ENCODE peak calls at places on chromosomes 2 and 18, in ten cellular contexts. One of them, this sample, is unnamed.

GRCh38 chr2:26942543-26943295 is 27.7 kb upstream of the MAPRE3 start:
- DNase-seq in HTR-8/SVneo: peak; percentile 46
- DNase-seq in skeletal muscle cell: no peak
- DNase-seq in HEK293T: peak; percentile 84
- DNase-seq in stimulated activated CD4-positive, alpha-beta T cell treated with anti-CD3 and anti-CD28 coated beads, Interleukin-1b, Interleukin-23, amount 100 ng/mL, for 1 hour: no peak
- DNase-seq in aorta: peak; percentile 87
- DNase-seq in hippocampal formation: peak; percentile 38
- DNase-seq in OCI-LY7: peak; percentile 60
- DNase-seq in mesenchymal stem cell: peak; percentile 54
- DNase-seq in effector CD4-positive, alpha-beta T cell: peak; percentile 37
- DNase-seq in this sample: peak; percentile 51

GRCh38 chr2:178819992-178820391 is 12.8 kb upstream of the TTN start:
- DNase-seq in HTR-8/SVneo: no peak
- DNase-seq in skeletal muscle cell: no peak
- DNase-seq in HEK293T: no peak
- DNase-seq in stimulated activated CD4-positive, alpha-beta T cell treated with anti-CD3 and anti-CD28 coated beads, Interleukin-1b, Interleukin-23, amount 100 ng/mL, for 1 hour: no peak
- DNase-seq in aorta: no peak
- DNase-seq in hippocampal formation: no peak
- DNase-seq in OCI-LY7: no peak
- DNase-seq in mesenchymal stem cell: no peak
- DNase-seq in effector CD4-positive, alpha-beta T cell: no peak
- DNase-seq in this sample: no peak

GRCh38 chr2:26489213-26489850 is 11.4 kb upstream of the OTOF start:
- DNase-seq in HTR-8/SVneo: no peak
- DNase-seq in skeletal muscle cell: no peak
- DNase-seq in HEK293T: no peak
- DNase-seq in stimulated activated CD4-positive, alpha-beta T cell treated with anti-CD3 and anti-CD28 coated beads, Interleukin-1b, Interleukin-23, amount 100 ng/mL, for 1 hour: no peak
- DNase-seq in aorta: peak; percentile 57
- DNase-seq in hippocampal formation: no peak
- DNase-seq in OCI-LY7: no peak
- DNase-seq in mesenchymal stem cell: no peak
- DNase-seq in effector CD4-positive, alpha-beta T cell: no peak
- DNase-seq in this sample: no peak

GRCh38 chr18:55586841-55587240 is 1.2 kb downstream of the TCF4 start:
- DNase-seq in HTR-8/SVneo: no peak
- DNase-seq in skeletal muscle cell: no peak
- DNase-seq in HEK293T: no peak
- DNase-seq in stimulated activated CD4-positive, alpha-beta T cell treated with anti-CD3 and anti-CD28 coated beads, Interleukin-1b, Interleukin-23, amount 100 ng/mL, for 1 hour: no peak
- DNase-seq in aorta: no peak
- DNase-seq in hippocampal formation: no peak
- DNase-seq in OCI-LY7: peak; percentile 37
- DNase-seq in mesenchymal stem cell: peak; percentile 77
- DNase-seq in effector CD4-positive, alpha-beta T cell: no peak
- DNase-seq in this sample: no peak

GRCh38 chr2:62472321-62472720 is 33.7 kb downstream of the TMEM17 start:
- DNase-seq in HTR-8/SVneo: no peak
- DNase-seq in skeletal muscle cell: no peak
- DNase-seq in HEK293T: no peak
- DNase-seq in stimulated activated CD4-positive, alpha-beta T cell treated with anti-CD3 and anti-CD28 coated beads, Interleukin-1b, Interleukin-23, amount 100 ng/mL, for 1 hour: no peak
- DNase-seq in aorta: no peak
- DNase-seq in hippocampal formation: no peak
- DNase-seq in OCI-LY7: no peak
- DNase-seq in mesenchymal stem cell: no peak
- DNase-seq in effector CD4-positive, alpha-beta T cell: no peak
- DNase-seq in this sample: no peak

GRCh38 chr2:55148269-55148668 is 83.8 kb downstream of the CLHC1 start:
- DNase-seq in HTR-8/SVneo: peak; percentile 63
- DNase-seq in skeletal muscle cell: peak; percentile 64
- DNase-seq in HEK293T: no peak
- DNase-seq in stimulated activated CD4-positive, alpha-beta T cell treated with anti-CD3 and anti-CD28 coated beads, Interleukin-1b, Interleukin-23, amount 100 ng/mL, for 1 hour: no peak
- DNase-seq in aorta: no peak
- DNase-seq in hippocampal formation: no peak
- DNase-seq in OCI-LY7: no peak
- DNase-seq in mesenchymal stem cell: peak; percentile 84
- DNase-seq in effector CD4-positive, alpha-beta T cell: no peak
- DNase-seq in this sample: no peak

GRCh38 chr2:63699549-63699839 is 110.7 kb downstream of the MDH1 start:
- DNase-seq in HTR-8/SVneo: no peak
- DNase-seq in skeletal muscle cell: no peak
- DNase-seq in HEK293T: no peak
- DNase-seq in stimulated activated CD4-positive, alpha-beta T cell treated with anti-CD3 and anti-CD28 coated beads, Interleukin-1b, Interleukin-23, amount 100 ng/mL, for 1 hour: no peak
- DNase-seq in aorta: no peak
- DNase-seq in hippocampal formation: no peak
- DNase-seq in OCI-LY7: no peak
- DNase-seq in mesenchymal stem cell: no peak
- DNase-seq in effector CD4-positive, alpha-beta T cell: no peak
- DNase-seq in this sample: no peak

GRCh38 chr18:69455120-69455519 is 54.4 kb downstream of the DOK6 start:
- DNase-seq in HTR-8/SVneo: no peak
- DNase-seq in skeletal muscle cell: no peak
- DNase-seq in HEK293T: no peak
- DNase-seq in stimulated activated CD4-positive, alpha-beta T cell treated with anti-CD3 and anti-CD28 coated beads, Interleukin-1b, Interleukin-23, amount 100 ng/mL, for 1 hour: no peak
- DNase-seq in aorta: no peak
- DNase-seq in hippocampal formation: no peak
- DNase-seq in OCI-LY7: no peak
- DNase-seq in mesenchymal stem cell: peak; percentile 49
- DNase-seq in effector CD4-positive, alpha-beta T cell: no peak
- DNase-seq in this sample: no peak

GRCh38 chr2:192124576-192124975 is 70.2 kb downstream of the TMEFF2 start:
- DNase-seq in HTR-8/SVneo: no peak
- DNase-seq in skeletal muscle cell: no peak
- DNase-seq in HEK293T: no peak
- DNase-seq in stimulated activated CD4-positive, alpha-beta T cell treated with anti-CD3 and anti-CD28 coated beads, Interleukin-1b, Interleukin-23, amount 100 ng/mL, for 1 hour: no peak
- DNase-seq in aorta: no peak
- DNase-seq in hippocampal formation: no peak
- DNase-seq in OCI-LY7: no peak
- DNase-seq in mesenchymal stem cell: no peak
- DNase-seq in effector CD4-positive, alpha-beta T cell: no peak
- DNase-seq in this sample: no peak

GRCh38 chr18:36321636-36322407 is 24.3 kb downstream of the FHOD3 start:
- DNase-seq in HTR-8/SVneo: no peak
- DNase-seq in skeletal muscle cell: no peak
- DNase-seq in HEK293T: no peak
- DNase-seq in stimulated activated CD4-positive, alpha-beta T cell treated with anti-CD3 and anti-CD28 coated beads, Interleukin-1b, Interleukin-23, amount 100 ng/mL, for 1 hour: no peak
- DNase-seq in aorta: no peak
- DNase-seq in hippocampal formation: no peak
- DNase-seq in OCI-LY7: no peak
- DNase-seq in mesenchymal stem cell: no peak
- DNase-seq in effector CD4-positive, alpha-beta T cell: no peak
- DNase-seq in this sample: no peak

GRCh38 chr2:234863043-234863934 is 88.5 kb upstream of the SH3BP4 start:
- DNase-seq in HTR-8/SVneo: peak; percentile 82
- DNase-seq in skeletal muscle cell: no peak
- DNase-seq in HEK293T: no peak
- DNase-seq in stimulated activated CD4-positive, alpha-beta T cell treated with anti-CD3 and anti-CD28 coated beads, Interleukin-1b, Interleukin-23, amount 100 ng/mL, for 1 hour: no peak
- DNase-seq in aorta: no peak
- DNase-seq in hippocampal formation: peak; percentile 34
- DNase-seq in OCI-LY7: no peak
- DNase-seq in mesenchymal stem cell: peak; percentile 84
- DNase-seq in effector CD4-positive, alpha-beta T cell: no peak
- DNase-seq in this sample: no peak

GRCh38 chr2:200397785-200398184 is 91.3 kb downstream of the SPATS2L start:
- DNase-seq in HTR-8/SVneo: no peak
- DNase-seq in skeletal muscle cell: no peak
- DNase-seq in HEK293T: no peak
- DNase-seq in stimulated activated CD4-positive, alpha-beta T cell treated with anti-CD3 and anti-CD28 coated beads, Interleukin-1b, Interleukin-23, amount 100 ng/mL, for 1 hour: no peak
- DNase-seq in aorta: no peak
- DNase-seq in hippocampal formation: no peak
- DNase-seq in OCI-LY7: no peak
- DNase-seq in mesenchymal stem cell: peak; percentile 15
- DNase-seq in effector CD4-positive, alpha-beta T cell: no peak
- DNase-seq in this sample: no peak

GRCh38 chr18:11989966-11990380 is 8.7 kb downstream of the IMPA2 start:
- DNase-seq in HTR-8/SVneo: no peak
- DNase-seq in skeletal muscle cell: no peak
- DNase-seq in HEK293T: no peak
- DNase-seq in stimulated activated CD4-positive, alpha-beta T cell treated with anti-CD3 and anti-CD28 coated beads, Interleukin-1b, Interleukin-23, amount 100 ng/mL, for 1 hour: no peak
- DNase-seq in aorta: peak; percentile 63
- DNase-seq in hippocampal formation: no peak
- DNase-seq in OCI-LY7: no peak
- DNase-seq in mesenchymal stem cell: no peak
- DNase-seq in effector CD4-positive, alpha-beta T cell: no peak
- DNase-seq in this sample: no peak

GRCh38 chr18:11512096-11513030 is 97.0 kb upstream of the SLC35G4 start:
- DNase-seq in HTR-8/SVneo: no peak
- DNase-seq in skeletal muscle cell: no peak
- DNase-seq in HEK293T: no peak
- DNase-seq in stimulated activated CD4-positive, alpha-beta T cell treated with anti-CD3 and anti-CD28 coated beads, Interleukin-1b, Interleukin-23, amount 100 ng/mL, for 1 hour: no peak
- DNase-seq in aorta: no peak
- DNase-seq in hippocampal formation: no peak
- DNase-seq in OCI-LY7: peak; percentile 54
- DNase-seq in mesenchymal stem cell: no peak
- DNase-seq in effector CD4-positive, alpha-beta T cell: no peak
- DNase-seq in this sample: no peak

GRCh38 chr2:505931-506330 is 171.3 kb downstream of the TMEM18 start:
- DNase-seq in HTR-8/SVneo: no peak
- DNase-seq in skeletal muscle cell: no peak
- DNase-seq in HEK293T: no peak
- DNase-seq in stimulated activated CD4-positive, alpha-beta T cell treated with anti-CD3 and anti-CD28 coated beads, Interleukin-1b, Interleukin-23, amount 100 ng/mL, for 1 hour: no peak
- DNase-seq in aorta: no peak
- DNase-seq in hippocampal formation: no peak
- DNase-seq in OCI-LY7: no peak
- DNase-seq in mesenchymal stem cell: no peak
- DNase-seq in effector CD4-positive, alpha-beta T cell: no peak
- DNase-seq in this sample: no peak

GRCh38 chr2:44952143-44952805 is 10.8 kb downstream of the SIX3 start:
- DNase-seq in HTR-8/SVneo: no peak
- DNase-seq in skeletal muscle cell: no peak
- DNase-seq in HEK293T: peak; percentile 75
- DNase-seq in stimulated activated CD4-positive, alpha-beta T cell treated with anti-CD3 and anti-CD28 coated beads, Interleukin-1b, Interleukin-23, amount 100 ng/mL, for 1 hour: no peak
- DNase-seq in aorta: no peak
- DNase-seq in hippocampal formation: peak; percentile 25
- DNase-seq in OCI-LY7: peak; percentile 26
- DNase-seq in mesenchymal stem cell: peak; percentile 65
- DNase-seq in effector CD4-positive, alpha-beta T cell: no peak
- DNase-seq in this sample: no peak

GRCh38 chr2:75276093-75277055 is 77.1 kb upstream of the TACR1 start:
- DNase-seq in HTR-8/SVneo: peak; percentile 13
- DNase-seq in skeletal muscle cell: peak; percentile 8
- DNase-seq in HEK293T: no peak
- DNase-seq in stimulated activated CD4-positive, alpha-beta T cell treated with anti-CD3 and anti-CD28 coated beads, Interleukin-1b, Interleukin-23, amount 100 ng/mL, for 1 hour: no peak
- DNase-seq in aorta: no peak
- DNase-seq in hippocampal formation: no peak
- DNase-seq in OCI-LY7: no peak
- DNase-seq in mesenchymal stem cell: peak; percentile 37
- DNase-seq in effector CD4-positive, alpha-beta T cell: no peak
- DNase-seq in this sample: no peak

GRCh38 chr2:189217546-189217945 is 38.0 kb upstream of the COL5A2 start:
- DNase-seq in HTR-8/SVneo: no peak
- DNase-seq in skeletal muscle cell: no peak
- DNase-seq in HEK293T: peak; percentile 9
- DNase-seq in stimulated activated CD4-positive, alpha-beta T cell treated with anti-CD3 and anti-CD28 coated beads, Interleukin-1b, Interleukin-23, amount 100 ng/mL, for 1 hour: no peak
- DNase-seq in aorta: no peak
- DNase-seq in hippocampal formation: no peak
- DNase-seq in OCI-LY7: no peak
- DNase-seq in mesenchymal stem cell: peak; percentile 90
- DNase-seq in effector CD4-positive, alpha-beta T cell: no peak
- DNase-seq in this sample: no peak

GRCh38 chr18:46622999-46623398 is 34.0 kb downstream of the LOXHD1 start:
- DNase-seq in HTR-8/SVneo: no peak
- DNase-seq in skeletal muscle cell: no peak
- DNase-seq in HEK293T: no peak
- DNase-seq in stimulated activated CD4-positive, alpha-beta T cell treated with anti-CD3 and anti-CD28 coated beads, Interleukin-1b, Interleukin-23, amount 100 ng/mL, for 1 hour: no peak
- DNase-seq in aorta: no peak
- DNase-seq in hippocampal formation: no peak
- DNase-seq in OCI-LY7: peak; percentile 0
- DNase-seq in mesenchymal stem cell: peak; percentile 6
- DNase-seq in effector CD4-positive, alpha-beta T cell: no peak
- DNase-seq in this sample: no peak

GRCh38 chr2:128309341-128310093 is 9.2 kb downstream of the HS6ST1 start:
- DNase-seq in HTR-8/SVneo: no peak
- DNase-seq in skeletal muscle cell: no peak
- DNase-seq in HEK293T: no peak
- DNase-seq in stimulated activated CD4-positive, alpha-beta T cell treated with anti-CD3 and anti-CD28 coated beads, Interleukin-1b, Interleukin-23, amount 100 ng/mL, for 1 hour: no peak
- DNase-seq in aorta: peak; percentile 70
- DNase-seq in hippocampal formation: peak; percentile 41
- DNase-seq in OCI-LY7: no peak
- DNase-seq in mesenchymal stem cell: peak; percentile 87
- DNase-seq in effector CD4-positive, alpha-beta T cell: no peak
- DNase-seq in this sample: no peak

GRCh38 chr18:8808001-8808400 is 102.6 kb downstream of the MTCL1 start:
- DNase-seq in HTR-8/SVneo: no peak
- DNase-seq in skeletal muscle cell: no peak
- DNase-seq in HEK293T: no peak
- DNase-seq in stimulated activated CD4-positive, alpha-beta T cell treated with anti-CD3 and anti-CD28 coated beads, Interleukin-1b, Interleukin-23, amount 100 ng/mL, for 1 hour: no peak
- DNase-seq in aorta: no peak
- DNase-seq in hippocampal formation: no peak
- DNase-seq in OCI-LY7: no peak
- DNase-seq in mesenchymal stem cell: peak; percentile 59
- DNase-seq in effector CD4-positive, alpha-beta T cell: no peak
- DNase-seq in this sample: no peak

GRCh38 chr2:127174176-127174575 is 45.9 kb downstream of the CYP27C1 start:
- DNase-seq in HTR-8/SVneo: peak; percentile 59
- DNase-seq in skeletal muscle cell: no peak
- DNase-seq in HEK293T: peak; percentile 43
- DNase-seq in stimulated activated CD4-positive, alpha-beta T cell treated with anti-CD3 and anti-CD28 coated beads, Interleukin-1b, Interleukin-23, amount 100 ng/mL, for 1 hour: no peak
- DNase-seq in aorta: no peak
- DNase-seq in hippocampal formation: no peak
- DNase-seq in OCI-LY7: no peak
- DNase-seq in mesenchymal stem cell: peak; percentile 46
- DNase-seq in effector CD4-positive, alpha-beta T cell: no peak
- DNase-seq in this sample: no peak

GRCh38 chr2:230900336-230900995 is 24.6 kb downstream of the GPR55 start:
- DNase-seq in HTR-8/SVneo: no peak
- DNase-seq in skeletal muscle cell: no peak
- DNase-seq in HEK293T: no peak
- DNase-seq in stimulated activated CD4-positive, alpha-beta T cell treated with anti-CD3 and anti-CD28 coated beads, Interleukin-1b, Interleukin-23, amount 100 ng/mL, for 1 hour: no peak
- DNase-seq in aorta: peak; percentile 50
- DNase-seq in hippocampal formation: no peak
- DNase-seq in OCI-LY7: no peak
- DNase-seq in mesenchymal stem cell: no peak
- DNase-seq in effector CD4-positive, alpha-beta T cell: no peak
- DNase-seq in this sample: no peak

GRCh38 chr2:209476367-209477191 is 52.7 kb downstream of the MAP2 start:
- DNase-seq in HTR-8/SVneo: no peak
- DNase-seq in skeletal muscle cell: peak; percentile 86
- DNase-seq in HEK293T: peak; percentile 37
- DNase-seq in stimulated activated CD4-positive, alpha-beta T cell treated with anti-CD3 and anti-CD28 coated beads, Interleukin-1b, Interleukin-23, amount 100 ng/mL, for 1 hour: no peak
- DNase-seq in aorta: no peak
- DNase-seq in hippocampal formation: no peak
- DNase-seq in OCI-LY7: no peak
- DNase-seq in mesenchymal stem cell: peak; percentile 34
- DNase-seq in effector CD4-positive, alpha-beta T cell: no peak
- DNase-seq in this sample: no peak

GRCh38 chr2:1867141-1867540 is 122.8 kb upstream of the PXDN start:
- DNase-seq in HTR-8/SVneo: no peak
- DNase-seq in skeletal muscle cell: no peak
- DNase-seq in HEK293T: no peak
- DNase-seq in stimulated activated CD4-positive, alpha-beta T cell treated with anti-CD3 and anti-CD28 coated beads, Interleukin-1b, Interleukin-23, amount 100 ng/mL, for 1 hour: no peak
- DNase-seq in aorta: no peak
- DNase-seq in hippocampal formation: no peak
- DNase-seq in OCI-LY7: no peak
- DNase-seq in mesenchymal stem cell: no peak
- DNase-seq in effector CD4-positive, alpha-beta T cell: no peak
- DNase-seq in this sample: no peak

GRCh38 chr2:225207471-225207870 is 165.2 kb upstream of the DOCK10 start:
- DNase-seq in HTR-8/SVneo: no peak
- DNase-seq in skeletal muscle cell: no peak
- DNase-seq in HEK293T: no peak
- DNase-seq in stimulated activated CD4-positive, alpha-beta T cell treated with anti-CD3 and anti-CD28 coated beads, Interleukin-1b, Interleukin-23, amount 100 ng/mL, for 1 hour: no peak
- DNase-seq in aorta: no peak
- DNase-seq in hippocampal formation: no peak
- DNase-seq in OCI-LY7: no peak
- DNase-seq in mesenchymal stem cell: no peak
- DNase-seq in effector CD4-positive, alpha-beta T cell: no peak
- DNase-seq in this sample: no peak

GRCh38 chr18:37470986-37471385 is 94.6 kb downstream of the CELF4 start:
- DNase-seq in HTR-8/SVneo: no peak
- DNase-seq in skeletal muscle cell: no peak
- DNase-seq in HEK293T: no peak
- DNase-seq in stimulated activated CD4-positive, alpha-beta T cell treated with anti-CD3 and anti-CD28 coated beads, Interleukin-1b, Interleukin-23, amount 100 ng/mL, for 1 hour: no peak
- DNase-seq in aorta: no peak
- DNase-seq in hippocampal formation: no peak
- DNase-seq in OCI-LY7: no peak
- DNase-seq in mesenchymal stem cell: no peak
- DNase-seq in effector CD4-positive, alpha-beta T cell: no peak
- DNase-seq in this sample: no peak

GRCh38 chr2:64876137-64876647 is 113.0 kb upstream of the SLC1A4 start:
- DNase-seq in HTR-8/SVneo: peak; percentile 79
- DNase-seq in skeletal muscle cell: peak; percentile 78
- DNase-seq in HEK293T: no peak
- DNase-seq in stimulated activated CD4-positive, alpha-beta T cell treated with anti-CD3 and anti-CD28 coated beads, Interleukin-1b, Interleukin-23, amount 100 ng/mL, for 1 hour: no peak
- DNase-seq in aorta: no peak
- DNase-seq in hippocampal formation: no peak
- DNase-seq in OCI-LY7: no peak
- DNase-seq in mesenchymal stem cell: peak; percentile 91
- DNase-seq in effector CD4-positive, alpha-beta T cell: no peak
- DNase-seq in this sample: no peak